ENCODE peak calls at places on chromosome 1, in five cellular contexts. Y is CD4-positive, alpha-beta memory T cell; J is aorta; Q is brain microvascular endothelial cell; S is psoas muscle. M is an unnamed sample.

GRCh38 chr1:19424651-19425570 is 60.4 kb downstream of the CAPZB start:
- DNase-seq in S (no peak), Y (no peak), J (no peak), Q (no peak), M (no peak)

GRCh38 chr1:204711947-204712701 is 26.6 kb upstream of the LRRN2 start:
- DNase-seq in Y (no peak), J (no peak), S (peak), Q (no peak), M (no peak)

GRCh38 chr1:55214214-55214902 is 806 bp downstream of the USP24 start:
- DNase-seq in J (peak), S (peak), Q (no peak), Y (peak), M (no peak)

GRCh38 chr1:45979074-45979777 is 153.2 kb downstream of the PIK3R3 start:
- DNase-seq in Y (no peak), S (no peak), J (no peak), Q (no peak), M (no peak)

GRCh38 chr1:235090406-235091069 is 38.1 kb downstream of the TOMM20 start:
- DNase-seq in S (no peak), J (no peak), Q (no peak), Y (no peak), M (no peak)

GRCh38 chr1:162016616-162017015 is 7.1 kb downstream of the OLFML2B start:
- DNase-seq in Y (no peak), S (no peak), J (no peak), Q (no peak), M (no peak)

GRCh38 chr1:109661391-109661790 is 5.5 kb downstream of the GSTM4 start:
- DNase-seq in Q (no peak), Y (no peak), S (no peak), J (no peak), M (no peak)

GRCh38 chr1:5913876-5914275 is 78.3 kb downstream of the NPHP4 start:
- DNase-seq in Q (no peak), J (peak), Y (no peak), S (no peak), M (no peak)

GRCh38 chr1:151729157-151729965 is 8.0 kb downstream of the RIIAD1 start:
- DNase-seq in J (no peak), S (no peak), Q (no peak), Y (no peak), M (no peak)

DNA sequence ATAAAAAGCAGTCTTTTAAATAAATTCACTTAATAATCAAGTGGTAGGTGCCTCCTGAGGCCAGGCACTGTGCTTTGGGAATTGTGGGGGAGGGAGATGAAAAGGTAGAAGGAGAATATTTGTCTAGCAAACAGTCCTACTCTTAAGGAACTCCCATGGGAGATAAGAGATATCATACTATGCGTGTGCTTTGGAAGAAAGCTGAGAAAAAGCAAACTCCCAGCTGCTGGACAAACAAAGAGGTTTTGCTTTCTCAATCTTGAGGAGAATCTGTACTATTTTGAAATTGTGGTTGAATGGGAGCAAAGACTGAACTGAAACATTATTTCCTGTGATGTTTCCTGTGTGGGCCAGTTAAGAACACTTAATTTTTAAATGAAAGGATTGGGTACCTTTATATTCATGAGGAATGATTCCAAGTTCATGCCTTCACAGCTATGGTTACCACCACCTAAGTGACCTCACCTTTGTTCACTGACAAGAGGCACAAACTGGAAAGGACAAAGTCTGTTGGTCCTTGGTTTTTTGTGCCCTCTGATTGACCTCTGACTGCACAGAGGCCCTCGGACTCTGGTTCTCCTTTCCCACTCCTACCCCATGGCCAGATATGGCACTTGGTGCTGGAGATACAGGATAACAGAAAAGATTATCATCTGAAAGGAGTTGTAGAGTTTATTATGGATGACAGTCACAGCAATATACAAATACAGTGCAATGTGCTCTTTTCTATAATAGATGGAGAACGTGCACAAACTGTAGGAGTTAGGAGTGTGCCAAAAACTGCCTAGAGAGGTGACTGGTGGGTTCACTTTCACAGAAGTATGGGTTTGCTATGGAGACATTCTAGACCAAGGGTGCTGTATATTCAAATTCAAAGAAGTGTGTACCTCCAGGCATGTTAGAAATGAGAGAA is 1.6 kb downstream of the CD53 start:
- DNase-seq in Y (peak), J (no peak), S (no peak), Q (no peak), M (no peak)
- H3K4me3 ChIP-seq in Y (peak), J (no peak), S (peak), Q (no peak), M (no peak)

GRCh38 chr1:28233264-28233606 is 406 bp upstream of the DNAJC8 start:
- DNase-seq in Q (no peak), S (no peak), J (no peak), Y (no peak), M (no peak)
- H3K4me3 ChIP-seq in Q (no peak), S (peak), J (no peak), Y (no peak), M (no peak)

GRCh38 chr1:185971688-185972087 is 237.5 kb downstream of the HMCN1 start:
- DNase-seq in Y (no peak), Q (peak), S (no peak), J (no peak), M (peak)

GRCh38 chr1:185966487-185966886 is 232.3 kb downstream of the HMCN1 start:
- DNase-seq in Y (no peak), Q (no peak), J (no peak), S (no peak), M (no peak)

GRCh38 chr1:185972096-185972875 is 238.1 kb downstream of the HMCN1 start:
- DNase-seq in Y (no peak), J (no peak), Q (peak), S (no peak), M (no peak)

GRCh38 chr1:185969028-185969427 is 234.8 kb downstream of the HMCN1 start:
- DNase-seq in Y (no peak), Q (no peak), S (no peak), J (no peak), M (no peak)

DNA sequence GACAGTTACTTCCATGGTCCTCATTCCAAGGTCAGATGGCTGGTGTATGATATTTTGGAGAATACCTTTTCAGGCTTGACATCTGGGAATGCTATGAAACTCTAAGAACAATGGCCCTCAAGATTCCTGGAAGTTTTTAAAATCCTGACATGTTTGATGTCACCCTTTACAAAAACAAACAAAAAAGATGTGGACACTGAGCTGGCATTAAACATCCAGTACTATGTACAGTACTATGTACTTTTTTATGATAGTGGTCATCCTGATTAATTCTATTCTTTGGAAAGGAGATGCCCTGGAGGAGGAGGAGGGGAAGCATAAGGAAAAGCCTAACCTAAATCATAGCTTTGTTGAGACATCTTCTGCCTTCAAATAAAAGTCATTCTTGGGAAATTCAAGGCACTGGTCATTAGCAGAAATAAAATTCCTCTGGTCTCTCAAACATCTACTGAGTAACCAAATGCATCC is 235.4 kb downstream of the HMCN1 start:
- DNase-seq in Y (no peak), Q (no peak), J (no peak), S (no peak), M (no peak)
- H3K4me3 ChIP-seq in Y (no peak), Q (no peak), J (no peak), S (no peak), M (no peak)

GRCh38 chr1:48079096-48079495 is 81.9 kb upstream of the TRABD2B start:
- DNase-seq in S (no peak), J (no peak), Q (no peak), Y (no peak), M (no peak)

GRCh38 chr1:48084826-48085225 is 87.6 kb upstream of the TRABD2B start:
- DNase-seq in J (no peak), Y (no peak), S (no peak), Q (no peak), M (no peak)

GRCh38 chr1:48077860-48078259 is 80.7 kb upstream of the TRABD2B start:
- DNase-seq in S (no peak), Q (no peak), J (no peak), Y (no peak), M (no peak)

GRCh38 chr1:48080343-48081255 is 83.4 kb upstream of the TRABD2B start:
- DNase-seq in Y (no peak), J (no peak), S (no peak), Q (no peak), M (no peak)

GRCh38 chr1:48082271-48082925 is 85.2 kb upstream of the TRABD2B start:
- DNase-seq in Y (no peak), S (no peak), J (no peak), Q (no peak), M (no peak)
- H3K4me3 ChIP-seq in Y (no peak), S (no peak), J (no peak), Q (no peak), M (no peak)

GRCh38 chr1:114218397-114219237 is 64.9 kb upstream of the SYT6 start:
- DNase-seq in Q (no peak), J (no peak), Y (no peak), S (no peak), M (no peak)
- H3K4me3 ChIP-seq in Q (no peak), J (no peak), Y (no peak), S (peak), M (peak)